ENCODE peak calls at places on chromosomes 12 and 14, in four cellular contexts. N is HL-60, X is GM12878, J is K562. R is an unnamed sample.

GRCh38 chr12:116959198-116959460 is 48.4 kb downstream of the FBXW8 start:
- DNase-seq in X (no peak), N (no peak), J (no peak), R (no peak)

GRCh38 chr14:79342942-79343341 is 868.4 kb downstream of the DIO2 start:
- DNase-seq in N (no peak), X (no peak), J (no peak), R (no peak)

GRCh38 chr12:46585854-46586621 is 213.5 kb upstream of the SLC38A2 start:
- DNase-seq in X (no peak), J (no peak), N (no peak), R (no peak)

GRCh38 chr14:92409069-92409468 is 86.1 kb downstream of the SLC24A4 start:
- DNase-seq in J (no peak), X (no peak), N (peak; percentile 81), R (no peak)

GRCh38 chr12:126369487-126370463 is 1304.5 kb downstream of the AACS start:
- DNase-seq in N (no peak), J (no peak), X (no peak), R (no peak)

GRCh38 chr14:55481769-55482168 is 41.4 kb upstream of the TBPL2 start:
- DNase-seq in N (no peak), X (no peak), J (no peak), R (no peak)

GRCh38 chr12:117367006-117367638 is 5.7 kb upstream of the NOS1 start:
- DNase-seq in J (peak; percentile 81), X (peak; percentile 12), N (peak; percentile 28), R (peak; percentile 54)

GRCh38 chr14:36843410-36843809 is 181.8 kb downstream of the PAX9 start:
- DNase-seq in X (no peak), J (no peak), N (no peak), R (no peak)

GRCh38 chr14:33682746-33683145 is 268.1 kb downstream of the EGLN3 start:
- DNase-seq in N (no peak), J (no peak), X (no peak), R (no peak)

GRCh38 chr12:101875112-101875961 is 2.0 kb upstream of the DRAM1 start:
- DNase-seq in X (no peak), N (no peak), J (no peak), R (no peak)

GRCh38 chr12:2283910-2284309 is 231.1 kb downstream of the CACNA1C start:
- DNase-seq in X (no peak), J (no peak), N (no peak), R (no peak)

GRCh38 chr12:31297572-31298509 is 28.1 kb downstream of the SINHCAF start:
- DNase-seq in X (peak; percentile 45), N (no peak), J (no peak), R (no peak)

GRCh38 chr14:40394634-40395340 is 962.6 kb upstream of the FBXO33 start:
- DNase-seq in J (no peak), X (no peak), N (no peak), R (no peak)

GRCh38 chr14:51860836-51861583 is 598 bp downstream of the GNG2 start:
- DNase-seq in J (no peak), N (no peak), X (no peak), R (no peak)

GRCh38 chr12:52687527-52688385 is 7.5 kb upstream of the KRT1 start:
- DNase-seq in X (no peak), J (no peak), N (no peak), R (no peak)

GRCh38 chr14:46769292-46769691 is 117.7 kb upstream of the RPL10L start:
- DNase-seq in X (peak; percentile 60), N (no peak), J (no peak), R (peak; percentile 4)
- TF ChIP-seq SPI1 in X (peak; percentile 10), N (no peak), J (no peak), R (peak; percentile 23)

GRCh38 chr12:19021646-19022045 is 107.9 kb upstream of the PLEKHA5 start:
- DNase-seq in J (no peak), X (no peak), N (no peak), R (no peak)

GRCh38 chr12:19026035-19026434 is 103.5 kb upstream of the PLEKHA5 start:
- DNase-seq in N (no peak), J (no peak), X (no peak), R (no peak)

GRCh38 chr12:19025582-19025981 is 104.0 kb upstream of the PLEKHA5 start:
- DNase-seq in J (no peak), N (no peak), X (no peak), R (no peak)

GRCh38 chr12:19018302-19018980 is 111.1 kb upstream of the PLEKHA5 start:
- DNase-seq in X (no peak), J (no peak), N (no peak), R (no peak)

DNA sequence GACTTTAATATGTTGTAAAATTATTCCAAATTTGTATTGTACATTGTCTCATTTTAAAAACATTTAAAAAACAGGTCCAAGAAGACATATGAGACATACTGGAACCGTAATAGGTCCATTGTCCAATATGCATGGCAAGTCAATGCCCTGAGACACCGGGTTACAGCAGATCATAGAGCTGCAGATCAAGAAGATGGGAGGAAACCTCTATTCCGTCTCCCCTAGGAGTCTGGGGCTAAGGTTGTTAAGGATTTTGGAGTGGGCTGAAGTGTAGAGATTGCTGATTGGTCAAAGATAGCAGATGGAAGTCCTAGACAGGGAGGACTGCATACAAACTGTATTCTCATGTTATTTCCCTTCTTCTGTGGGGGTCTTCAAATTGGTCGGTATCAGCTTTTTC is 108.3 kb upstream of the PLEKHA5 start:
- DNase-seq in X (no peak), J (no peak), N (no peak), R (no peak)
- TF ChIP-seq SPI1 in X (no peak), J (no peak), N (no peak), R (no peak)

GRCh38 chr14:105473677-105474477 is 744 bp upstream of the CRIP2 start:
- DNase-seq in N (peak; percentile 59), J (peak; percentile 80), X (no peak), R (peak; percentile 79)

GRCh38 chr14:105473033-105473676 is 1.5 kb upstream of the CRIP2 start:
- DNase-seq in N (no peak), J (no peak), X (no peak), R (no peak)

GRCh38 chr14:105470812-105471771 is 3.5 kb upstream of the CRIP2 start:
- DNase-seq in N (no peak), X (no peak), J (no peak), R (no peak)

GRCh38 chr14:105471823-105472495 is 2.7 kb upstream of the CRIP2 start:
- DNase-seq in X (no peak), N (no peak), J (no peak), R (no peak)

DNA sequence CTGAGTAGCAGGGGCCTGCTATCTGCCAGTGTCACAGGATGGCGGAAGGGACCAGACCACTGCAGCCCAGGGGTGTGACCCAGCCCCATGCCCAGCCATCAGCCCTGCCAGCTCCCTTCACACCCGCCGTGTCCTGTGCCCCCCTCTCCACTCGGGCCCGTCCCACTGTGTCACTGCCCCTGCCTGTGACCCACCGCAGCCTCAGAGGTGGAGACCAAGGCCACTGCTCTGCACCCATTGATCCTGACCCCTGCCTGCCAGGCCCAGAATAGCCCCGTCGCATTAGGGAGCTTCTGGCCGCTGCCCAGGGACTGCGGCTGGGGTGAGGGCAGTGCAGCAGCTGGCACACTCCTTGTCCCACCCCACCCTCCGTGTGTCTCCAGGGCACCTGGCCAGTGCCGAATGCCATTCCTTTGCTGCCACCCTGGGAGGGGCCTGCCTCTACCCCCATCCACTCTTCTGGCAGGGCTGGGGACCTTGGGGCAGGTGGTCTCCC is 2.1 kb upstream of the CRIP2 start:
- DNase-seq in J (no peak), X (no peak), N (no peak), R (no peak)
- TF ChIP-seq SPI1 in J (no peak), X (no peak), N (no peak), R (no peak)

DNA sequence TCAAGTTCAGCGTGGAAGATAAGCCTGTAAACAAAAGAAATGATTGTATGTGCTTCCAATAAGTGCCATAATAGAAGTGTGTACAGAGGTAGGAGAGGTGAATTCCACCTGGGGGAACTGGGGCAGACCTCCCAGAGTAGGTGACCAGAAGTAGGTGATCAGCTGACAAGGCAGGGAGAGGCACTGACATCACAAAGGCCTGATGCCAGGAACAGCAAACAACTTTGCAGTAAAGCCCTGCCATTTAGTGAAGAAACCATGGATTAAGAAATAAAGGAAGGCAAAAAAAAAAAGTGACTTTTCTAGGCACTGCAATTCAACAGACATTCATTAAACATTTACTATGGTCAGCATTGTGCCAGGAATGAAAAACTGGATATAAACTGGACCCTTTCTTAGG is 31.2 kb downstream of the NR1H4 start:
- DNase-seq in J (no peak), X (no peak), N (no peak), R (no peak)
- TF ChIP-seq SPI1 in J (no peak), X (no peak), N (no peak), R (no peak)

GRCh38 chr12:131195796-131196195 is 242.1 kb downstream of the ADGRD1 start:
- DNase-seq in X (no peak), J (no peak), N (no peak), R (no peak)

GRCh38 chr12:131192951-131193350 is 239.2 kb downstream of the ADGRD1 start:
- DNase-seq in X (no peak), J (no peak), N (no peak), R (no peak)

GRCh38 chr12:131190965-131191364 is 237.3 kb downstream of the ADGRD1 start:
- DNase-seq in X (no peak), J (no peak), N (no peak), R (no peak)

GRCh38 chr12:131196220-131196619 is 242.5 kb downstream of the ADGRD1 start:
- DNase-seq in J (no peak), N (no peak), X (no peak), R (no peak)

GRCh38 chr12:131194166-131194565 is 240.5 kb downstream of the ADGRD1 start:
- DNase-seq in J (peak; percentile 77), N (no peak), X (no peak), R (no peak)
- TF ChIP-seq SPI1 in J (no peak), N (no peak), X (no peak), R (no peak)

GRCh38 chr14:53519137-53519536 is 366.0 kb upstream of the DDHD1 start:
- DNase-seq in J (no peak), X (no peak), N (no peak), R (no peak)
- TF ChIP-seq SPI1 in J (no peak), X (no peak), N (no peak), R (no peak)

GRCh38 chr12:4518106-4518728 is 20.5 kb upstream of the RAD51AP1 start:
- DNase-seq in N (no peak), J (no peak), X (no peak), R (no peak)
- TF ChIP-seq SPI1 in N (no peak), J (no peak), X (no peak), R (no peak)

GRCh38 chr12:96177013-96177412 is 17.2 kb upstream of the ELK3 start:
- DNase-seq in X (no peak), N (peak; percentile 52), J (no peak), R (no peak)
- TF ChIP-seq SPI1 in X (peak; percentile 32), N (no peak), J (no peak), R (peak; percentile 54)

DNA sequence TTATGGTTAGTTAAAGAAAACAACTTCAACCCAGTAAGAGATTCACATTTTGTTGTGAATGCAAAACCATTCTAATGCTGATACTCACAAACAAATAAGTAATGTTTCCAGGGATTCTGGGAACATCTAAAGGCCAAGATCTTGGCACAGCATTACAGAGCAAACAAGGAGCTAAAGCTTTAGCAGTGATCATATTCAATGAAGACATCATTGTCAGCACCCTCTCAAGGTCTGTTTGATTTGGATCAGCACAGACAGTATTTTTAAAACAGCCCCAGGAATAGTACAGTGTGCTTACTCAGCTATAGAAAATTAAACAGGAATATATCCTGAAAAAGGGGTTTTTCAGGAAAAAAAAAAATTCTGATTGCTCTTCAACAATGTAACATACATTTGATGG is 71.4 kb downstream of the TMEM260 start:
- DNase-seq in N (no peak), J (no peak), X (no peak), R (no peak)
- TF ChIP-seq SPI1 in N (no peak), J (no peak), X (no peak), R (no peak)

GRCh38 chr12:115756271-115756670 is 521.2 kb downstream of the MED13L start:
- DNase-seq in X (no peak), J (no peak), N (no peak), R (no peak)
- TF ChIP-seq SPI1 in X (no peak), J (no peak), N (no peak), R (no peak)

R was measured in GM12891.